ENCODE peak calls at places on chromosomes 6 and 20, in five cellular contexts. One of them, this sample, is unnamed.

GRCh38 chr6:83429857-83430605 is 820 bp downstream of the ME1 start:
- DNase-seq in A549: no peak
- DNase-seq in SK-N-SH: peak; percentile 50
- DNase-seq in K562: peak; percentile 58
- DNase-seq in GM12878: no peak
- DNase-seq in this sample: no peak

GRCh38 chr6:39904946-39905639 is 29.2 kb downstream of the MOCS1 start:
- DNase-seq in A549: no peak
- DNase-seq in SK-N-SH: no peak
- DNase-seq in K562: no peak
- DNase-seq in GM12878: no peak
- DNase-seq in this sample: no peak

GRCh38 chr20:58481541-58482021 is 33.6 kb downstream of the APCDD1L start:
- DNase-seq in A549: peak; percentile 15
- DNase-seq in SK-N-SH: no peak
- DNase-seq in K562: peak; percentile 74
- DNase-seq in GM12878: no peak
- DNase-seq in this sample: peak; percentile 36

GRCh38 chr6:137931849-137932465 is 64.9 kb downstream of the TNFAIP3 start:
- DNase-seq in A549: no peak
- DNase-seq in SK-N-SH: no peak
- DNase-seq in K562: no peak
- DNase-seq in GM12878: no peak
- DNase-seq in this sample: no peak

GRCh38 chr20:33545763-33546162 is 55.9 kb downstream of the CBFA2T2 start:
- DNase-seq in A549: no peak
- DNase-seq in SK-N-SH: no peak
- DNase-seq in K562: no peak
- DNase-seq in GM12878: no peak
- DNase-seq in this sample: no peak

GRCh38 chr6:107491059-107491609 is 1.2 kb downstream of the SOBP start:
- DNase-seq in A549: peak; percentile 8
- DNase-seq in SK-N-SH: peak; percentile 78
- DNase-seq in K562: no peak
- DNase-seq in GM12878: no peak
- DNase-seq in this sample: no peak

GRCh38 chr6:155347800-155348199 is 33.5 kb upstream of the TFB1M start:
- DNase-seq in A549: no peak
- DNase-seq in SK-N-SH: no peak
- DNase-seq in K562: no peak
- DNase-seq in GM12878: no peak
- DNase-seq in this sample: no peak

GRCh38 chr6:11429577-11429976 is 108.0 kb upstream of the TMEM170B start:
- DNase-seq in A549: no peak
- DNase-seq in SK-N-SH: no peak
- DNase-seq in K562: no peak
- DNase-seq in GM12878: no peak
- DNase-seq in this sample: no peak

GRCh38 chr20:58344741-58345140 is 35.2 kb downstream of the RAB22A start:
- DNase-seq in A549: no peak
- DNase-seq in SK-N-SH: no peak
- DNase-seq in K562: no peak
- DNase-seq in GM12878: no peak
- DNase-seq in this sample: no peak

GRCh38 chr6:105087571-105088211 is 92.1 kb downstream of the POPDC3 start:
- DNase-seq in A549: peak; percentile 8
- DNase-seq in SK-N-SH: peak; percentile 53
- DNase-seq in K562: peak; percentile 69
- DNase-seq in GM12878: peak; percentile 17
- DNase-seq in this sample: no peak

GRCh38 chr20:21136015-21136732 is 10.3 kb downstream of the KIZ start:
- DNase-seq in A549: no peak
- DNase-seq in SK-N-SH: no peak
- DNase-seq in K562: no peak
- DNase-seq in GM12878: no peak
- DNase-seq in this sample: peak; percentile 8

GRCh38 chr6:98945311-98946005 is 2.3 kb downstream of the FBXL4 start:
- DNase-seq in A549: no peak
- DNase-seq in SK-N-SH: no peak
- DNase-seq in K562: no peak
- DNase-seq in GM12878: no peak
- DNase-seq in this sample: no peak

GRCh38 chr6:158939255-158940170 is 60.5 kb downstream of the RSPH3 start:
- DNase-seq in A549: no peak
- DNase-seq in SK-N-SH: no peak
- DNase-seq in K562: no peak
- DNase-seq in GM12878: peak; percentile 1
- DNase-seq in this sample: no peak

GRCh38 chr20:25372584-25373336 is 17.9 kb downstream of the ABHD12 start:
- DNase-seq in A549: no peak
- DNase-seq in SK-N-SH: no peak
- DNase-seq in K562: no peak
- DNase-seq in GM12878: no peak
- DNase-seq in this sample: no peak

GRCh38 chr6:158828807-158829206 is 9.6 kb upstream of the EZR start:
- DNase-seq in A549: no peak
- DNase-seq in SK-N-SH: no peak
- DNase-seq in K562: no peak
- DNase-seq in GM12878: no peak
- DNase-seq in this sample: no peak

GRCh38 chr20:47175501-47175900 is 181.0 kb downstream of the ZMYND8 start:
- DNase-seq in A549: no peak
- DNase-seq in SK-N-SH: no peak
- DNase-seq in K562: no peak
- DNase-seq in GM12878: no peak
- DNase-seq in this sample: no peak

GRCh38 chr6:54282186-54282585 is 26.1 kb upstream of the TINAG start:
- DNase-seq in A549: no peak
- DNase-seq in SK-N-SH: no peak
- DNase-seq in K562: no peak
- DNase-seq in GM12878: no peak
- DNase-seq in this sample: no peak

GRCh38 chr20:17543531-17543961 is 12.4 kb upstream of the BFSP1 start:
- DNase-seq in A549: no peak
- DNase-seq in SK-N-SH: no peak
- DNase-seq in K562: no peak
- DNase-seq in GM12878: no peak
- DNase-seq in this sample: no peak

GRCh38 chr6:3296537-3297453 is 38.0 kb downstream of the PSMG4 start:
- DNase-seq in A549: no peak
- DNase-seq in SK-N-SH: no peak
- DNase-seq in K562: no peak
- DNase-seq in GM12878: no peak
- DNase-seq in this sample: no peak

GRCh38 chr6:41286544-41287346 is at the start of gene TREM1:
- DNase-seq in A549: no peak
- DNase-seq in SK-N-SH: no peak
- DNase-seq in K562: no peak
- DNase-seq in GM12878: no peak
- DNase-seq in this sample: no peak

GRCh38 chr6:11592289-11592906 is 54.8 kb downstream of the TMEM170B start:
- DNase-seq in A549: no peak
- DNase-seq in SK-N-SH: no peak
- DNase-seq in K562: no peak
- DNase-seq in GM12878: no peak
- DNase-seq in this sample: no peak

GRCh38 chr20:59728722-59729430 is 124.5 kb downstream of the PHACTR3 start:
- DNase-seq in A549: no peak
- DNase-seq in SK-N-SH: no peak
- DNase-seq in K562: no peak
- DNase-seq in GM12878: no peak
- DNase-seq in this sample: no peak

GRCh38 chr6:42783177-42783875 is 1.5 kb downstream of the BICRAL start:
- DNase-seq in A549: peak; percentile 50
- DNase-seq in SK-N-SH: peak; percentile 86
- DNase-seq in K562: peak; percentile 88
- DNase-seq in GM12878: no peak
- DNase-seq in this sample: peak; percentile 80

GRCh38 chr20:63687419-63688233 is 8.8 kb upstream of the TNFRSF6B start:
- DNase-seq in A549: no peak
- DNase-seq in SK-N-SH: no peak
- DNase-seq in K562: no peak
- DNase-seq in GM12878: no peak
- DNase-seq in this sample: no peak

GRCh38 chr6:52077961-52078613 is 9.3 kb downstream of the PKHD1 start:
- DNase-seq in A549: no peak
- DNase-seq in SK-N-SH: no peak
- DNase-seq in K562: no peak
- DNase-seq in GM12878: no peak
- DNase-seq in this sample: no peak

GRCh38 chr6:41100871-41101287 is 28.1 kb downstream of the NFYA start:
- DNase-seq in A549: no peak
- DNase-seq in SK-N-SH: no peak
- DNase-seq in K562: no peak
- DNase-seq in GM12878: no peak
- DNase-seq in this sample: peak; percentile 87

GRCh38 chr20:62792182-62792939 is 3.9 kb upstream of the MRGBP start:
- DNase-seq in A549: no peak
- DNase-seq in SK-N-SH: no peak
- DNase-seq in K562: no peak
- DNase-seq in GM12878: no peak
- DNase-seq in this sample: no peak

GRCh38 chr6:105429676-105430075 is 26.8 kb upstream of the PREP start:
- DNase-seq in A549: no peak
- DNase-seq in SK-N-SH: no peak
- DNase-seq in K562: no peak
- DNase-seq in GM12878: no peak
- DNase-seq in this sample: no peak

GRCh38 chr6:164942271-164942670 is 367.1 kb downstream of the C6orf118 start:
- DNase-seq in A549: no peak
- DNase-seq in SK-N-SH: no peak
- DNase-seq in K562: no peak
- DNase-seq in GM12878: no peak
- DNase-seq in this sample: no peak

GRCh38 chr6:6217838-6218237 is 102.6 kb downstream of the F13A1 start:
- DNase-seq in A549: no peak
- DNase-seq in SK-N-SH: no peak
- DNase-seq in K562: no peak
- DNase-seq in GM12878: no peak
- DNase-seq in this sample: no peak

GRCh38 chr6:6218246-6219085 is 102.0 kb downstream of the F13A1 start:
- DNase-seq in A549: peak; percentile 6
- DNase-seq in SK-N-SH: no peak
- DNase-seq in K562: peak; percentile 30
- DNase-seq in GM12878: no peak
- DNase-seq in this sample: no peak

GRCh38 chr6:6221829-6222535 is 98.5 kb downstream of the F13A1 start:
- DNase-seq in A549: no peak
- DNase-seq in SK-N-SH: peak; percentile 17
- DNase-seq in K562: peak; percentile 46
- DNase-seq in GM12878: no peak
- DNase-seq in this sample: peak; percentile 78

GRCh38 chr6:6219716-6220115 is 100.7 kb downstream of the F13A1 start:
- DNase-seq in A549: no peak
- DNase-seq in SK-N-SH: no peak
- DNase-seq in K562: no peak
- DNase-seq in GM12878: no peak
- DNase-seq in this sample: no peak

DNA sequence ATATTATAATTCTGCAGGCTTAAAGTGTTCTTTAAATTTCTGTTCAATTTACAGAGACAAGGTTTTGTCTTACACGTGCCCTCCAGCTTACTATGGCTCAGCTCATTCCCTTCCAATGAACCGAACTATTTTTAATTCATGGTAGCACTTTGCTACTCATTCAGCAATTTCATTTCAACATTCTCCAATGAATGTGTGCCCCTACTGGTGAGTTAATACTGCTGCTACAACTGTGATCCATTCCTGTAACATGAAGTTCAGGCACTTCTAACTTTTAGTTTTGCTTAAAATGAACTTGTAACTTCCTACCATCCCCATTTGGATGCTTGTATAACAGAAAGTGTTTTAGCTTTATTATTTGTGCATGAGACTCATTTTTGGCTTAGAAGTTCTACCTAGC is 99.7 kb downstream of the F13A1 start:
- DNase-seq in A549: no peak
- DNase-seq in SK-N-SH: no peak
- DNase-seq in K562: no peak
- DNase-seq in GM12878: no peak
- DNase-seq in this sample: no peak
- TF ChIP-seq CHD2 in A549: no peak
- TF ChIP-seq CHD2 in SK-N-SH: no peak
- TF ChIP-seq CHD2 in K562: no peak
- TF ChIP-seq CHD2 in GM12878: no peak
- TF ChIP-seq CHD2 in this sample: no peak

GRCh38 chr6:37314117-37314802 is 39.5 kb upstream of the RNF8 start:
- DNase-seq in A549: no peak
- DNase-seq in SK-N-SH: no peak
- DNase-seq in K562: no peak
- DNase-seq in GM12878: no peak
- DNase-seq in this sample: no peak
- TF ChIP-seq CHD2 in A549: no peak
- TF ChIP-seq CHD2 in SK-N-SH: no peak
- TF ChIP-seq CHD2 in K562: no peak
- TF ChIP-seq CHD2 in GM12878: no peak
- TF ChIP-seq CHD2 in this sample: no peak

GRCh38 chr6:134287863-134288537 is 29.9 kb downstream of the SGK1 start:
- DNase-seq in A549: no peak
- DNase-seq in SK-N-SH: no peak
- DNase-seq in K562: no peak
- DNase-seq in GM12878: peak; percentile 42
- DNase-seq in this sample: no peak
- TF ChIP-seq CHD2 in A549: no peak
- TF ChIP-seq CHD2 in SK-N-SH: no peak
- TF ChIP-seq CHD2 in K562: no peak
- TF ChIP-seq CHD2 in GM12878: no peak
- TF ChIP-seq CHD2 in this sample: no peak

GRCh38 chr6:9116026-9116425 is 680.7 kb upstream of the SLC35B3 start:
- DNase-seq in A549: no peak
- DNase-seq in SK-N-SH: no peak
- DNase-seq in K562: no peak
- DNase-seq in GM12878: no peak
- DNase-seq in this sample: no peak
- TF ChIP-seq CHD2 in A549: no peak
- TF ChIP-seq CHD2 in SK-N-SH: no peak
- TF ChIP-seq CHD2 in K562: no peak
- TF ChIP-seq CHD2 in GM12878: no peak
- TF ChIP-seq CHD2 in this sample: no peak

DNA sequence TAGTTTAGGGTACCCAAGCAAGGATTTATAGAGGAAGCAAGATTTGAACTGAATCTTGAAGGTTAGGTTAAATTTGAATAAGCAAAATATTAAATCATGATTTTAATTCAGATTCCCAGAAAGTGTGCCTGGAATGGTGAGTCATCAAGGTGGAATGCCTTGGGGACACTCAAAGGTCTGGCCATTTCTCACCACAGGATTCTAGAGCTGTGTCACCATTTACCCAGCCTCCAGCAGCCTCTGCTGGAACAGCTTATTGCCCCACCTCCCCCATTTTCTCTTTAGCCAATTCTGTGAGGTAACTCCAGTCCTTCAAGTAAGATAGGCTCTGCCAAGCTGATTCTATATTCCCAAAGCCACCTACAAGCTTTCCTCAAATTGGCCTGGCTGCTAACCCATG is 181.4 kb downstream of the SIM1 start:
- DNase-seq in A549: peak; percentile 12
- DNase-seq in SK-N-SH: no peak
- DNase-seq in K562: peak; percentile 34
- DNase-seq in GM12878: no peak
- DNase-seq in this sample: no peak
- TF ChIP-seq CHD2 in A549: no peak
- TF ChIP-seq CHD2 in SK-N-SH: no peak
- TF ChIP-seq CHD2 in K562: no peak
- TF ChIP-seq CHD2 in GM12878: no peak
- TF ChIP-seq CHD2 in this sample: no peak

GRCh38 chr6:47168176-47168575 is 126.0 kb upstream of the ADGRF1 start:
- DNase-seq in A549: peak; percentile 66
- DNase-seq in SK-N-SH: no peak
- DNase-seq in K562: peak; percentile 30
- DNase-seq in GM12878: no peak
- DNase-seq in this sample: no peak
- TF ChIP-seq CHD2 in A549: no peak
- TF ChIP-seq CHD2 in SK-N-SH: no peak
- TF ChIP-seq CHD2 in K562: no peak
- TF ChIP-seq CHD2 in GM12878: no peak
- TF ChIP-seq CHD2 in this sample: no peak